ENCODE peak calls at places on chromosomes 16 and 17, in nine cellular contexts. O is progenitor cell of endocrine pancreas, D is left ventricle myocardium inferior, K is GM13976, E is GM12865, S is cardiac fibroblast, N is dorsolateral prefrontal cortex, A is fibroblast of pulmonary artery, B is lung. P is an unnamed sample.

GRCh38 chr16:1832831-1833454 is 5.9 kb downstream of the FAHD1 start:
- DNase-seq in B (no peak), E (no peak), D (no peak), O (no peak), K (no peak), S (no peak), A (no peak), N (no peak), P (no peak)

GRCh38 chr17:42194133-42194899 is at the start of gene GHDC:
- DNase-seq in D (peak), K (peak), A (peak), S (peak), O (no peak), B (peak), E (peak), N (peak), P (peak)

GRCh38 chr16:64153718-64154117 is 968.1 kb downstream of the CDH11 start:
- DNase-seq in N (no peak), S (no peak), O (no peak), E (no peak), B (no peak), D (no peak), K (no peak), A (no peak), P (no peak)

GRCh38 chr16:610513-611381 is 20.0 kb upstream of the WFIKKN1 start:
- DNase-seq in O (no peak), S (no peak), E (no peak), B (peak), K (peak), A (no peak), N (peak), D (no peak), P (peak)

GRCh38 chr17:41624208-41625101 is at the start of gene KRT17:
- DNase-seq in S (no peak), N (peak), K (no peak), D (no peak), B (no peak), E (no peak), A (no peak), O (no peak), P (peak)

GRCh38 chr17:28972437-28972836 is 21.1 kb upstream of the PHF12 start:
- DNase-seq in K (no peak), B (no peak), N (no peak), E (no peak), D (no peak), A (no peak), O (no peak), S (no peak), P (no peak)

GRCh38 chr16:4695473-4696171 is 2.3 kb downstream of the NUDT16L1 start:
- DNase-seq in D (no peak), N (no peak), A (no peak), B (no peak), S (no peak), O (no peak), E (no peak), K (no peak), P (no peak)

GRCh38 chr17:33106525-33107162 is 115.0 kb downstream of the SPACA3 start:
- DNase-seq in A (no peak), N (no peak), S (no peak), B (no peak), E (no peak), O (no peak), K (no peak), D (no peak), P (no peak)

GRCh38 chr17:73974536-73974935 is 228.9 kb upstream of the RPL38 start:
- DNase-seq in S (no peak), K (no peak), O (no peak), N (no peak), B (no peak), E (no peak), A (no peak), D (no peak), P (no peak)

GRCh38 chr17:45433136-45433535 is 466 bp upstream of the ARHGAP27 start:
- DNase-seq in N (no peak), D (no peak), B (no peak), O (no peak), K (peak), A (no peak), E (no peak), S (no peak), P (no peak)

GRCh38 chr17:68600881-68601564 is at the start of gene FAM20A:
- DNase-seq in E (no peak), A (no peak), N (peak), O (peak), D (peak), B (peak), K (peak), S (peak), P (peak)

GRCh38 chr16:89922477-89922883 is 662 bp upstream of the TUBB3 start:
- DNase-seq in K (no peak), E (no peak), A (peak), D (peak), B (peak), N (no peak), S (peak), O (peak), P (peak)

GRCh38 chr17:1013729-1014090 is 16.8 kb downstream of the TIMM22 start:
- DNase-seq in S (no peak), K (no peak), N (no peak), O (no peak), D (no peak), E (no peak), B (no peak), A (no peak), P (no peak)

GRCh38 chr17:62760888-62761267 is 47.2 kb downstream of the MARCHF10 start:
- DNase-seq in D (no peak), N (no peak), S (no peak), E (no peak), K (no peak), O (no peak), B (no peak), A (no peak), P (no peak)

DNA sequence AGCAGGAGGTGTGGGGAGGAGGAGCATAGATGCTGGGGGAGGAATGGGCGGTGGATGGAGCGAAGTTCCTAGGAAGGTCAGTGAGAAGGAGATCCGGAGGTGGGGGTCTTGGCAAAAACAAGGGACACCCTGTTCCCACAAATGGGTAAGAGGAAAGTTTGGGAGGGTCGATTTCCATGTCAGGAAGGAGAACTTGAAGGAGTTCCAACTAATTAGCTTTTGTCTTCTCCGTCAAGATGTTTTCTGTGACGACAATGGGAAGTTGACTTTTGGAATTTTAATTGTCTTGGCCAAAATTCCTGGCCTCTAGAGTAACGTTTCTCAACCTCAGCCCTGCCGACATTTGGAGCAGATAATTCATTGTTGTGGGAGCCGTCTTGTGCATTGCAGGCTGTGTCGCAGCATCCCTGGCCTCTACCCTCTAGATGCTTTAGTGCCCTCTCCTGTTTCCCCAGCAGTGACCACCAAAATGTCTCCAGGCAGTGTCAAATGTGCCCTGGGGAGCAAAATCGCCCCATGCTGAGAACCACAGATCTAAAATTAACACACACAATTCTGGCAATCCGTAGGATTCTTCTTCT is 97.1 kb downstream of the PITPNC1 start:
- DNase-seq in K (no peak), B (no peak), O (no peak), S (peak), N (no peak), A (peak), E (no peak), D (peak), P (no peak)
- TF ChIP-seq CTCF in K (no peak), B (no peak), O (no peak), S (peak), N (no peak), A (peak), E (no peak), D (peak), P (no peak)

GRCh38 chr16:67562918-67563707 is 787 bp downstream of the CTCF start:
- DNase-seq in B (peak), S (peak), O (peak), E (peak), D (peak), K (peak), A (peak), N (peak), P (peak)

GRCh38 chr16:67561824-67562525 is 351 bp upstream of the CTCF start:
- DNase-seq in N (peak), O (peak), A (peak), B (peak), E (peak), S (peak), D (peak), K (peak), P (peak)

GRCh38 chr16:67563708-67564468 is 1.6 kb downstream of the CTCF start:
- DNase-seq in B (peak), O (no peak), K (no peak), E (peak), S (peak), D (no peak), N (no peak), A (peak), P (peak)

GRCh38 chr16:67561501-67561823 is 864 bp upstream of the CTCF start:
- DNase-seq in K (no peak), A (no peak), O (no peak), N (no peak), S (no peak), E (no peak), D (no peak), B (no peak), P (no peak)

GRCh38 chr16:67562526-67562917 is at the start of gene CTCF:
- DNase-seq in K (peak), A (peak), N (no peak), D (peak), B (peak), E (peak), O (peak), S (peak), P (peak)
- TF ChIP-seq CTCF in K (peak), A (peak), N (no peak), D (peak), B (peak), E (peak), O (peak), S (peak), P (peak)

DNA sequence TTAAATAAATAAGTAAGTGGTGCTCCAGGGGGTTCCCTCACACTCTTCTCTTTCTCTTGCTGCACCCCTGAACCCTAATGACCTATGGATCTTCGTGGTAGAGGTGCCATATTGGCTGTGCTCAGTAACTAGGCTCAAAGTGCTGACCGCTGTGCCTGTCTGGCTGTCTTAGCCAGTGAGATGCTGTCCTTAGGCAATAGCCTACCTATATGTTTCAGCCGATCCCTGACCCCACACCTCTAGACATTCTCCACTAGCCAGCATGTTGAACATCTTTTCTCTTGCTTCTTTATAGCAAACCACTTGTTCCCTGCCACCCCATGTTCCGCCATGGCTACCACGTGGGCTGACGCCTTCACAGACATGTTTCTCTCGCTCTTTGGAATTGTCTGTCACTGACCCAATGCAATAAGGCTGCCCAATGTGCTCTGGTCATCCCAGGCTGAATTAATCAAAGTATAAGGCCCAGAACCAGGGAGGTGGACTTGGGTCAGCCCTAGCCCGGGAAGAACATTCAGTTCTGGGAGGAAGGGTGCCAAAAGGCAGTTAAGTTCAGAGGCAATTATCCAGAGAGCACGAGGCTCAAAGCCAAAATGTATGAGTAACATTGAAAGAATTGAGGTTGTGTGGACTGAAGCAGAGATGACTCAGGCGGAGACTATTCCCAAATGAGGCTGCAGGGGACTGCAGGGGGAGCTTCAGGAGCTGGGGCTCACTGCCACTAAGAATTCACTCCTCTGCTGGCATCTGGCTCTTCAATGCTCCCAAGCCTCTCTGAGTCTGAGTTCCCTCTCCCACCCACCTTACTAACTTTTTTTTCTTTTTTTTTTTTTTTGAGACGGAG is 28.7 kb upstream of the TNRC6A start:
- DNase-seq in K (no peak), B (peak), N (no peak), E (peak), D (peak), S (peak), O (no peak), A (peak), P (peak)
- TF ChIP-seq CTCF in K (no peak), B (no peak), N (no peak), E (no peak), D (peak), S (peak), O (no peak), A (peak), P (no peak)

DNA sequence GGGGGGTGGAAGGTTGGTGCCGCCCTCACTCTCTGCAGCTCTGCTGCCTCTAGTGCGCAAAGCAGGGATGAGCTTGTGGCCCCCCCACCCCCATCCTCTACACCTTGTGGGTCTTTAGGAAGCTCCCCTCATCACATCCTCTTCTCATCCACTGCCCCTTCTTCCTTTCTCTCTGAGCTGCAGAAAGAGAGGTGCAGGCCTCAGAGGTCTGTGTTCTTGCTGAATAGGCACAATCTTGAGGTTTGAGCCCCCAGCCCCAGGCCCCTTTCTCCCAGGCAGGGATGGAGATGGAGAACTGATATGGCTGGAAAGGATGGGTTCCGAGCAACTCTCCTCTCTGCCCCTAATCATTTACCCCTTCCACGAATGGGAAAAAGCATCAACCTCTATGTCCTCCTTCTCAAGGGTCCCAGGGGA is 2.6 kb downstream of the CACNA1G start:
- DNase-seq in O (no peak), K (no peak), D (no peak), E (no peak), B (no peak), S (no peak), N (no peak), A (no peak), P (no peak)
- TF ChIP-seq CTCF in O (no peak), K (no peak), D (no peak), E (no peak), B (no peak), S (no peak), N (no peak), A (no peak), P (no peak)

GRCh38 chr16:16884451-16884850 is 505.5 kb downstream of the NPIPA7 start:
- DNase-seq in A (no peak), D (no peak), E (no peak), B (no peak), O (no peak), S (no peak), N (no peak), K (no peak), P (no peak)
- TF ChIP-seq CTCF in A (no peak), D (no peak), E (no peak), B (no peak), O (no peak), S (no peak), N (no peak), K (no peak), P (no peak)

P was measured in Calu3.